ENCODE peak calls at places on chromosomes 6 and 20, in five cellular contexts. One of them, this sample, is unnamed.

GRCh38 chr20:1383621-1384404 is 9.0 kb downstream of the FKBP1A start:
- DNase-seq in IMR-90: no peak
- DNase-seq in mesenchymal stem cell: no peak
- DNase-seq in neuronal stem cell: no peak
- DNase-seq in H1: no peak
- DNase-seq in this sample: no peak

GRCh38 chr6:25415274-25415673 is 136.1 kb downstream of the CARMIL1 start:
- DNase-seq in IMR-90: no peak
- DNase-seq in mesenchymal stem cell: no peak
- DNase-seq in neuronal stem cell: no peak
- DNase-seq in H1: no peak
- DNase-seq in this sample: no peak

GRCh38 chr20:62511915-62512610 is 36.3 kb upstream of the GATA5 start:
- DNase-seq in IMR-90: no peak
- DNase-seq in mesenchymal stem cell: no peak
- DNase-seq in neuronal stem cell: no peak
- DNase-seq in H1: no peak
- DNase-seq in this sample: no peak

GRCh38 chr6:22141271-22141745 is 155.5 kb downstream of the PRL start:
- DNase-seq in IMR-90: peak
- DNase-seq in mesenchymal stem cell: peak
- DNase-seq in neuronal stem cell: no peak
- DNase-seq in H1: no peak
- DNase-seq in this sample: no peak

GRCh38 chr6:15248451-15249370 is 2.8 kb downstream of the JARID2 start:
- DNase-seq in IMR-90: peak
- DNase-seq in mesenchymal stem cell: peak
- DNase-seq in neuronal stem cell: peak
- DNase-seq in H1: peak
- DNase-seq in this sample: peak

GRCh38 chr6:56552212-56553130 is 90.2 kb downstream of the DST start:
- DNase-seq in IMR-90: peak
- DNase-seq in mesenchymal stem cell: peak
- DNase-seq in neuronal stem cell: no peak
- DNase-seq in H1: no peak
- DNase-seq in this sample: no peak

GRCh38 chr20:19975436-19975799 is 41.7 kb upstream of the NAA20 start:
- DNase-seq in IMR-90: peak
- DNase-seq in mesenchymal stem cell: no peak
- DNase-seq in neuronal stem cell: no peak
- DNase-seq in H1: peak
- DNase-seq in this sample: no peak

GRCh38 chr6:30707281-30707850 is 9.7 kb downstream of the MDC1 start:
- DNase-seq in IMR-90: no peak
- DNase-seq in mesenchymal stem cell: no peak
- DNase-seq in neuronal stem cell: no peak
- DNase-seq in H1: no peak
- DNase-seq in this sample: no peak

GRCh38 chr6:90383212-90383611 is 86.6 kb upstream of the BACH2 start:
- DNase-seq in IMR-90: no peak
- DNase-seq in mesenchymal stem cell: no peak
- DNase-seq in neuronal stem cell: no peak
- DNase-seq in H1: no peak
- DNase-seq in this sample: no peak

GRCh38 chr20:57539889-57540288 is 14.9 kb upstream of the CTCFL start:
- DNase-seq in IMR-90: no peak
- DNase-seq in mesenchymal stem cell: no peak
- DNase-seq in neuronal stem cell: no peak
- DNase-seq in H1: no peak
- DNase-seq in this sample: no peak

GRCh38 chr20:1941226-1941625 is 46.0 kb downstream of the SIRPA start:
- DNase-seq in IMR-90: peak
- DNase-seq in mesenchymal stem cell: no peak
- DNase-seq in neuronal stem cell: no peak
- DNase-seq in H1: no peak
- DNase-seq in this sample: no peak

GRCh38 chr6:90397929-90398674 is 101.5 kb upstream of the BACH2 start:
- DNase-seq in IMR-90: peak
- DNase-seq in mesenchymal stem cell: peak
- DNase-seq in neuronal stem cell: no peak
- DNase-seq in H1: no peak
- DNase-seq in this sample: no peak

GRCh38 chr6:35484921-35485392 is 11.9 kb downstream of the TEAD3 start:
- DNase-seq in IMR-90: peak
- DNase-seq in mesenchymal stem cell: no peak
- DNase-seq in neuronal stem cell: no peak
- DNase-seq in H1: peak
- DNase-seq in this sample: peak

GRCh38 chr20:63025534-63026331 is 19.0 kb upstream of the BHLHE23 start:
- DNase-seq in IMR-90: peak
- DNase-seq in mesenchymal stem cell: no peak
- DNase-seq in neuronal stem cell: no peak
- DNase-seq in H1: no peak
- DNase-seq in this sample: peak

GRCh38 chr20:13260620-13261279 is 39.7 kb downstream of the ISM1 start:
- DNase-seq in IMR-90: no peak
- DNase-seq in mesenchymal stem cell: no peak
- DNase-seq in neuronal stem cell: no peak
- DNase-seq in H1: no peak
- DNase-seq in this sample: no peak

GRCh38 chr20:32623667-32624157 is 38.6 kb upstream of the NOL4L start:
- DNase-seq in IMR-90: no peak
- DNase-seq in mesenchymal stem cell: no peak
- DNase-seq in neuronal stem cell: no peak
- DNase-seq in H1: no peak
- DNase-seq in this sample: peak

GRCh38 chr6:108739496-108740330 is 108.5 kb upstream of the ARMC2 start:
- DNase-seq in IMR-90: no peak
- DNase-seq in mesenchymal stem cell: no peak
- DNase-seq in neuronal stem cell: no peak
- DNase-seq in H1: no peak
- DNase-seq in this sample: no peak

GRCh38 chr6:45419574-45420082 is 41.9 kb upstream of the SUPT3H start:
- DNase-seq in IMR-90: no peak
- DNase-seq in mesenchymal stem cell: peak
- DNase-seq in neuronal stem cell: peak
- DNase-seq in H1: peak
- DNase-seq in this sample: peak

GRCh38 chr6:131654326-131654725 is 17.2 kb downstream of the ENPP3 start:
- DNase-seq in IMR-90: no peak
- DNase-seq in mesenchymal stem cell: no peak
- DNase-seq in neuronal stem cell: no peak
- DNase-seq in H1: no peak
- DNase-seq in this sample: no peak

GRCh38 chr6:5096482-5096881 is 11.3 kb downstream of the PPP1R3G start:
- DNase-seq in IMR-90: no peak
- DNase-seq in mesenchymal stem cell: no peak
- DNase-seq in neuronal stem cell: no peak
- DNase-seq in H1: no peak
- DNase-seq in this sample: no peak

GRCh38 chr20:61186771-61187170 is 65.3 kb upstream of the CDH4 start:
- DNase-seq in IMR-90: peak
- DNase-seq in mesenchymal stem cell: peak
- DNase-seq in neuronal stem cell: no peak
- DNase-seq in H1: no peak
- DNase-seq in this sample: no peak

GRCh38 chr20:21302645-21303060 is 478 bp upstream of the XRN2 start:
- DNase-seq in IMR-90: no peak
- DNase-seq in mesenchymal stem cell: no peak
- DNase-seq in neuronal stem cell: no peak
- DNase-seq in H1: no peak
- DNase-seq in this sample: no peak

GRCh38 chr20:962223-962622 is 39.9 kb downstream of the RSPO4 start:
- DNase-seq in IMR-90: no peak
- DNase-seq in mesenchymal stem cell: no peak
- DNase-seq in neuronal stem cell: no peak
- DNase-seq in H1: no peak
- DNase-seq in this sample: no peak

GRCh38 chr6:118650500-118651281 is 700 bp downstream of the CEP85L start:
- DNase-seq in IMR-90: peak
- DNase-seq in mesenchymal stem cell: peak
- DNase-seq in neuronal stem cell: peak
- DNase-seq in H1: peak
- DNase-seq in this sample: peak

GRCh38 chr6:128327890-128328289 is 192.5 kb downstream of the PTPRK start:
- DNase-seq in IMR-90: peak
- DNase-seq in mesenchymal stem cell: no peak
- DNase-seq in neuronal stem cell: no peak
- DNase-seq in H1: peak
- DNase-seq in this sample: peak

GRCh38 chr6:158487495-158487894 is 72.4 kb upstream of the TMEM181 start:
- DNase-seq in IMR-90: peak
- DNase-seq in mesenchymal stem cell: peak
- DNase-seq in neuronal stem cell: no peak
- DNase-seq in H1: no peak
- DNase-seq in this sample: no peak

GRCh38 chr6:146650799-146651481 is 52.2 kb downstream of the ADGB start:
- DNase-seq in IMR-90: no peak
- DNase-seq in mesenchymal stem cell: no peak
- DNase-seq in neuronal stem cell: no peak
- DNase-seq in H1: no peak
- DNase-seq in this sample: no peak

GRCh38 chr20:4006640-4007039 is 8.7 kb downstream of the RNF24 start:
- DNase-seq in IMR-90: no peak
- DNase-seq in mesenchymal stem cell: peak
- DNase-seq in neuronal stem cell: no peak
- DNase-seq in H1: no peak
- DNase-seq in this sample: no peak

GRCh38 chr6:138250513-138251247 is 32.4 kb upstream of the PBOV1 start:
- DNase-seq in IMR-90: peak
- DNase-seq in mesenchymal stem cell: peak
- DNase-seq in neuronal stem cell: no peak
- DNase-seq in H1: no peak
- DNase-seq in this sample: no peak

GRCh38 chr6:10643214-10643641 is 51.2 kb downstream of the C6orf52 start:
- DNase-seq in IMR-90: no peak
- DNase-seq in mesenchymal stem cell: no peak
- DNase-seq in neuronal stem cell: no peak
- DNase-seq in H1: no peak
- DNase-seq in this sample: no peak

GRCh38 chr20:53828673-53829085 is 235.0 kb upstream of the ZNF217 start:
- DNase-seq in IMR-90: peak
- DNase-seq in mesenchymal stem cell: peak
- DNase-seq in neuronal stem cell: no peak
- DNase-seq in H1: no peak
- DNase-seq in this sample: no peak

GRCh38 chr6:125923371-125923877 is 33.1 kb upstream of the HINT3 start:
- DNase-seq in IMR-90: no peak
- DNase-seq in mesenchymal stem cell: peak
- DNase-seq in neuronal stem cell: no peak
- DNase-seq in H1: no peak
- DNase-seq in this sample: no peak

GRCh38 chr6:43481591-43482242 is 4.3 kb downstream of the TJAP1 start:
- DNase-seq in IMR-90: no peak
- DNase-seq in mesenchymal stem cell: no peak
- DNase-seq in neuronal stem cell: no peak
- DNase-seq in H1: no peak
- DNase-seq in this sample: no peak

GRCh38 chr6:137395316-137395715 is 98.9 kb downstream of the OLIG3 start:
- DNase-seq in IMR-90: no peak
- DNase-seq in mesenchymal stem cell: no peak
- DNase-seq in neuronal stem cell: no peak
- DNase-seq in H1: no peak
- DNase-seq in this sample: no peak

GRCh38 chr20:50868509-50869495 is 62.4 kb downstream of the ADNP start:
- DNase-seq in IMR-90: peak
- DNase-seq in mesenchymal stem cell: peak
- DNase-seq in neuronal stem cell: no peak
- DNase-seq in H1: no peak
- DNase-seq in this sample: no peak

GRCh38 chr20:48445827-48446226 is 382.0 kb downstream of the PREX1 start:
- DNase-seq in IMR-90: no peak
- DNase-seq in mesenchymal stem cell: no peak
- DNase-seq in neuronal stem cell: no peak
- DNase-seq in H1: no peak
- DNase-seq in this sample: no peak

GRCh38 chr20:48437146-48437545 is 390.7 kb downstream of the PREX1 start:
- DNase-seq in IMR-90: no peak
- DNase-seq in mesenchymal stem cell: no peak
- DNase-seq in neuronal stem cell: no peak
- DNase-seq in H1: no peak
- DNase-seq in this sample: no peak

GRCh38 chr20:48444249-48444648 is 383.6 kb downstream of the PREX1 start:
- DNase-seq in IMR-90: no peak
- DNase-seq in mesenchymal stem cell: peak
- DNase-seq in neuronal stem cell: no peak
- DNase-seq in H1: no peak
- DNase-seq in this sample: no peak

GRCh38 chr20:48440916-48441315 is 386.9 kb downstream of the PREX1 start:
- DNase-seq in IMR-90: no peak
- DNase-seq in mesenchymal stem cell: no peak
- DNase-seq in neuronal stem cell: no peak
- DNase-seq in H1: no peak
- DNase-seq in this sample: no peak
- H3K14ac ChIP-seq in IMR-90: no peak
- H3K14ac ChIP-seq in mesenchymal stem cell: no peak
- H3K14ac ChIP-seq in neuronal stem cell: no peak
- H3K14ac ChIP-seq in H1: no peak
- H3K14ac ChIP-seq in this sample: no peak

GRCh38 chr20:58573257-58573656 is 58.1 kb upstream of the APCDD1L start:
- DNase-seq in IMR-90: no peak
- DNase-seq in mesenchymal stem cell: no peak
- DNase-seq in neuronal stem cell: no peak
- DNase-seq in H1: no peak
- DNase-seq in this sample: no peak

GRCh38 chr20:58571341-58571941 is 56.2 kb upstream of the APCDD1L start:
- DNase-seq in IMR-90: no peak
- DNase-seq in mesenchymal stem cell: no peak
- DNase-seq in neuronal stem cell: no peak
- DNase-seq in H1: no peak
- DNase-seq in this sample: no peak

GRCh38 chr20:58574014-58574413 is 58.8 kb upstream of the APCDD1L start:
- DNase-seq in IMR-90: no peak
- DNase-seq in mesenchymal stem cell: no peak
- DNase-seq in neuronal stem cell: no peak
- DNase-seq in H1: no peak
- DNase-seq in this sample: no peak

GRCh38 chr20:58570181-58570859 is 55.1 kb upstream of the APCDD1L start:
- DNase-seq in IMR-90: no peak
- DNase-seq in mesenchymal stem cell: no peak
- DNase-seq in neuronal stem cell: no peak
- DNase-seq in H1: no peak
- DNase-seq in this sample: no peak

GRCh38 chr20:58571942-58572666 is 56.9 kb upstream of the APCDD1L start:
- DNase-seq in IMR-90: peak
- DNase-seq in mesenchymal stem cell: peak
- DNase-seq in neuronal stem cell: no peak
- DNase-seq in H1: no peak
- DNase-seq in this sample: no peak
- H3K14ac ChIP-seq in IMR-90: peak
- H3K14ac ChIP-seq in mesenchymal stem cell: no peak
- H3K14ac ChIP-seq in neuronal stem cell: no peak
- H3K14ac ChIP-seq in H1: no peak
- H3K14ac ChIP-seq in this sample: no peak

GRCh38 chr20:40443731-40444130 is 245.3 kb downstream of the MAFB start:
- DNase-seq in IMR-90: no peak
- DNase-seq in mesenchymal stem cell: peak
- DNase-seq in neuronal stem cell: no peak
- DNase-seq in H1: no peak
- DNase-seq in this sample: no peak
- H3K14ac ChIP-seq in IMR-90: no peak
- H3K14ac ChIP-seq in mesenchymal stem cell: no peak
- H3K14ac ChIP-seq in neuronal stem cell: no peak
- H3K14ac ChIP-seq in H1: no peak
- H3K14ac ChIP-seq in this sample: no peak

GRCh38 chr6:33200234-33201146 is at the start of the genes RXRB and SLC39A7:
- DNase-seq in IMR-90: peak
- DNase-seq in mesenchymal stem cell: peak
- DNase-seq in neuronal stem cell: peak
- DNase-seq in H1: peak
- DNase-seq in this sample: peak
- H3K14ac ChIP-seq in IMR-90: peak
- H3K14ac ChIP-seq in mesenchymal stem cell: peak
- H3K14ac ChIP-seq in neuronal stem cell: peak
- H3K14ac ChIP-seq in H1: no peak
- H3K14ac ChIP-seq in this sample: peak

This sample was measured in H9.